ENCODE peak calls at places on chromosomes 2 and 18, in seven cellular contexts. Q is HCT116, A is uterus, V is Peyer's patch, F is adrenal gland, R is A549, O is endothelial cell of umbilical vein. X is an unnamed sample.

GRCh38 chr2:234273887-234274584 is 222.8 kb downstream of the ARL4C start:
- DNase-seq in Q (no peak), A (no peak), V (no peak), F (no peak), R (no peak), O (no peak), X (no peak)

GRCh38 chr2:96927420-96928171 is 57.7 kb upstream of the SEMA4C start:
- DNase-seq in Q (no peak), A (peak; percentile 68), V (no peak), F (no peak), R (no peak), O (no peak), X (no peak)

GRCh38 chr2:114661926-114662670 is 219.7 kb downstream of the DPP10 start:
- DNase-seq in Q (no peak), A (no peak), V (no peak), F (peak; percentile 51), R (no peak), O (no peak), X (no peak)

GRCh38 chr2:1910562-1911256 is 166.4 kb upstream of the PXDN start:
- DNase-seq in Q (no peak), A (no peak), V (no peak), F (no peak), R (no peak), O (no peak), X (no peak)

GRCh38 chr2:219001100-219001576 is 7.9 kb upstream of the CRYBA2 start:
- DNase-seq in Q (no peak), A (no peak), V (no peak), F (peak; percentile 55), R (no peak), O (no peak), X (no peak)

GRCh38 chr2:105454801-105455485 is 56.1 kb upstream of the FHL2 start:
- DNase-seq in Q (peak; percentile 69), A (no peak), V (no peak), F (peak; percentile 63), R (peak; percentile 50), O (peak; percentile 72), X (peak; percentile 59)

GRCh38 chr2:33216508-33217182 is 259.8 kb upstream of the RASGRP3 start:
- DNase-seq in Q (no peak), A (peak; percentile 32), V (no peak), F (peak; percentile 84), R (no peak), O (peak; percentile 56), X (no peak)

GRCh38 chr18:70333316-70333715 is 44.5 kb downstream of the SOCS6 start:
- DNase-seq in Q (no peak), A (no peak), V (no peak), F (no peak), R (no peak), O (no peak), X (no peak)

GRCh38 chr2:154484338-154485099 is 214.0 kb upstream of the KCNJ3 start:
- DNase-seq in Q (no peak), A (no peak), V (no peak), F (no peak), R (no peak), O (no peak), X (no peak)

GRCh38 chr2:238255146-238255545 is 15.3 kb upstream of the HES6 start:
- DNase-seq in Q (no peak), A (no peak), V (no peak), F (no peak), R (no peak), O (no peak), X (no peak)

GRCh38 chr18:21672868-21673267 is 31.7 kb downstream of the ABHD3 start:
- DNase-seq in Q (peak; percentile 93), A (no peak), V (no peak), F (peak; percentile 71), R (peak; percentile 64), O (peak; percentile 7), X (no peak)

GRCh38 chr18:58527116-58528010 is 101.5 kb downstream of the ALPK2 start:
- DNase-seq in Q (no peak), A (no peak), V (no peak), F (no peak), R (peak; percentile 59), O (no peak), X (no peak)

GRCh38 chr2:19790291-19790690 is 111.5 kb downstream of the TTC32 start:
- DNase-seq in Q (no peak), A (no peak), V (no peak), F (peak; percentile 27), R (no peak), O (no peak), X (no peak)

GRCh38 chr2:86105969-86106945 is at the start of gene PTCD3:
- DNase-seq in Q (peak; percentile 93), A (peak; percentile 93), V (peak; percentile 95), F (peak; percentile 98), R (peak; percentile 93), O (peak; percentile 97), X (peak; percentile 98)

GRCh38 chr2:42510191-42510929 is 16.6 kb upstream of the KCNG3 start:
- DNase-seq in Q (no peak), A (no peak), V (no peak), F (no peak), R (no peak), O (peak; percentile 51), X (peak; percentile 54)

GRCh38 chr2:218229851-218230250 is 12.9 kb downstream of the ARPC2 start:
- DNase-seq in Q (no peak), A (no peak), V (no peak), F (no peak), R (no peak), O (no peak), X (peak; percentile 40)

GRCh38 chr18:79949571-79950439 is 1.6 kb downstream of the SLC66A2 start:
- DNase-seq in Q (no peak), A (no peak), V (peak; percentile 70), F (peak; percentile 66), R (no peak), O (peak; percentile 26), X (peak; percentile 93)

DNA sequence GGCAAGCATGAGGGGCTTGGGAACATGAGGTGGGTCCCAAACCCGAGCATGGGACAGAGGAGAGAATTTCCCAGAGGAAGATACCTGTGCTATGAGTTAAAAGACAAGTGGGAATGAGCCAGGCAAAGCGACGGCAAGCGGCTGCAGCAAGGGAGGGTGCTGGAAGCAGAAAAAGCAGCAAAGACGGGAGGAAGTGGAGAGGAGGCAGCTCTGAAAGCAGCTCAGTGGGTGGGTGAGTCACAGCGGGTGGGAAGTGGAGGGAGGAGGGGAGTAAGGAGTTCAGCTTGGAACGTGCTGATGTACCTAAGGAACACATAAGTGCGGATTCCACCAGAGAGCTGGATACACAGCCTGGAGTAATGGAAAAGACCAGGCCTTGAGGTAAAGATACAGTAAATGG is 41.4 kb downstream of the THUMPD2 start:
- DNase-seq in Q (no peak), A (peak; percentile 16), V (no peak), F (no peak), R (no peak), O (no peak), X (no peak)
- H3K4me3 ChIP-seq in Q (no peak overlapping the region), A (no peak overlapping the region), V (no peak overlapping the region), F (no peak overlapping the region), R (no peak overlapping the region), O (no peak overlapping the region), X (no peak overlapping the region)

DNA sequence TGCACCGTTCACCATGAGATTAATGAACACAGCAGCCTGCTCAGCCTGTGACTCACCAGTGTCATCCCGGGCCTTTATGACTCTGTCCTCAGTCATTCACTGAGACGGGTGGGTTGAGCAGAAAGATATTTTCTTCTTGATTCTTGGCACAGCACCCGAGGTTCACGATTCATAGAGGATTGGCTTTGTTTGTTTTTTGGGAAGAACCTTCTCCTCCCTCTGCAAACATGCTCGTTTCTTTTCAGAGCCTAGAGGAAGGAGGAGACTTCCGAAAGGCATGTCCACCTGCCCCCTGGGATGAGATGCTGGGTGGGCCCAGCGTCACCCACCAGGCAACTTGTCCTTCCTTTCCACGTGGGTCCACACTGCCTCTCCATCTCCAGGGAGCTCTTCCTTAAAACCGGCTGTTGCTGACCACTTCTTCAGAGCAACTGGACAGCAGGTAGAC is 199.2 kb downstream of the GLI2 start:
- DNase-seq in Q (peak; percentile 69), A (peak; percentile 48), V (no peak), F (peak; percentile 88), R (peak; percentile 97), O (no peak), X (no peak)
- TF ChIP-seq POLR2A in Q (no peak), A (no peak), V (no peak), F (no peak), R (no peak), O (no peak), X (no peak)

GRCh38 chr2:34401186-34401585 is 802.1 kb upstream of the FAM98A start:
- DNase-seq in Q (no peak), A (no peak), V (no peak), F (no peak), R (no peak), O (no peak), X (no peak)

GRCh38 chr2:34408100-34408499 is 809.0 kb upstream of the FAM98A start:
- DNase-seq in Q (no peak), A (no peak), V (no peak), F (no peak), R (no peak), O (no peak), X (peak; percentile 32)

DNA sequence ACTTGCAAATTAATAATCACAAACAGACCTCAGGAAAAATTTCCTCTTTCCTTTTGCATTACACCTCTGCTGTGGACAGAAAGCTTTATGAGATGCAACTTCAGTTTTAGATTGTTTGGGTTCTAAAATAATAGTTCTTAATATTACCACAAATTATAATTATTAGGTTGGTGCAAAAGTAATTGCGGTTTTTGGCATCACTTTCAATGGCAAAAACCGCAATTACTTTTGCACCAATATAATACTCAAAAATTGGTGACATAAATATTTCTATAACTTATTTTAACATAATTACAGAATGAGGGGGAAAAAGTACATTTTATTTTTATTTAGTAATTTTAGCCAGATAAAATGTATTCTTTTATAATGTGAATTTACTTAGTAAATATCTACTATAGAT is 804.4 kb upstream of the FAM98A start:
- DNase-seq in Q (no peak), A (no peak), V (no peak), F (no peak), R (no peak), O (no peak), X (no peak)
- TF ChIP-seq CTCF in Q (no peak), A (no peak), V (no peak), F (no peak), R (no peak), O (no peak), X (no peak)

DNA sequence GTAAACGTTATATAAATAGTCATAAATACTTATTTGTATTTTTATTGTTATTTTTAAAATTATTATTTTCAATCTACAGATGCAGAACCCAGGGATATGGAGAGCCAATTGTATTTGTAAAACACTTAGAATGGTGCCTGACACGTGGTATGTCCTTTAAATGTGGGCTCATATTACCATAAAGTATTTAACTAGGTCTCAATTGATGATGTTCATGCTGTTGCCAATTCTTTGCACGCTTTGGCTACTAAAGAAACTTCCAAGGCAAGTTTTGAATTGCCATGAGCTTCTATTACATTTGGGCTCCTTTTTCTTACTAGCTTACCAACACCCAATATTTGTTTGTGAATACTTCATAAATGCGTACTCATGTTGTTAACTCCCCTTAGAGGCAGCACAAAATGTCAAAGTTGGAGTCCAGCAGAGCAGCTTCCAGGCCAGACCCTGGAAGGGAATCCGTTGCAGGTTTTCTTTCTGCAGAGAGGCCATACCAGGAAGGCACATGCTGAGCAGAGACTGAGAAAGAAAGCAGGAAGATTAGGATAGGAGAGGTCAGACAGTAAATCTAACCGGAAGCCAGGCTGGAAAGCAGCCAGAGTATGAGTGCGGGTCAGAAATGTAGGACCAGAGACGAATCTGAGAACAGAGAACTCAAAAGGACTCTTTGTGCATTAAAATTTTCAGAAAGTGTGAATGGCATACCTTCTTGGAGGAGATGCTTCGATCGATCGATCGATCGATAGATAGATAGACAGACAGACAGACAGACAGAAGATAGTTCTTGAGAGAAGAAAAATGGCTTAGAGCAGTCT is 4.2 kb upstream of the NOSTRIN start:
- DNase-seq in Q (no peak), A (no peak), V (no peak), F (peak; percentile 74), R (no peak), O (peak; percentile 8), X (no peak)
- H3K4me3 ChIP-seq in Q (no peak overlapping the region), A (no peak overlapping the region), V (no peak overlapping the region), F (no peak overlapping the region), R (no peak overlapping the region), O (no peak overlapping the region), X (no peak overlapping the region)

GRCh38 chr2:47899915-47900314 is 6.4 kb downstream of the FBXO11 start:
- DNase-seq in Q (no peak), A (no peak), V (no peak), F (no peak), R (no peak), O (peak; percentile 26), X (peak; percentile 16)
- TF ChIP-seq POLR2A in Q (no peak), A (no peak), V (no peak), F (no peak), R (no peak), O (no peak), X (no peak)

X was measured in NB4.